ENCODE peak calls at places on chromosome 12, in nine cellular contexts. D is endothelial cell; S is activated CD4-positive, alpha-beta T cell treated with anti-CD3 and anti-CD28 coated beads for 1 hour; R is neural crest cell; T is GM10248; L is Calu3; X is SHP77; Y is NCI-H1105 treated with DMSO at 0.1 percent for 48 hours; O is NB4. Z is an unnamed sample.

GRCh38 chr12:13465641-13466040 is 269.1 kb downstream of the EMP1 start:
- DNase-seq in S (no peak), L (no peak), T (no peak), D (no peak), R (no peak), X (no peak), O (peak; percentile 31), Y (no peak), Z (no peak)

GRCh38 chr12:88251798-88252197 is 109.7 kb downstream of the TMTC3 start:
- DNase-seq in S (no peak), R (no peak), X (no peak), O (no peak), L (no peak), Y (no peak), D (no peak), T (no peak), Z (no peak)

GRCh38 chr12:92185052-92185451 is 39.4 kb upstream of the BTG1 start:
- DNase-seq in L (no peak), R (no peak), T (no peak), X (no peak), D (no peak), Y (no peak), O (peak; percentile 19), S (no peak), Z (no peak)

GRCh38 chr12:44581642-44582242 is 294.4 kb downstream of the NELL2 start:
- DNase-seq in O (no peak), D (no peak), X (no peak), L (no peak), T (no peak), Y (no peak), S (no peak), R (no peak), Z (no peak)

GRCh38 chr12:56718636-56719035 is 6.5 kb downstream of the NACA start:
- DNase-seq in D (no peak), S (no peak), L (no peak), R (no peak), Y (no peak), X (no peak), T (no peak), O (no peak), Z (no peak)

GRCh38 chr12:50187084-50187900 is 20.1 kb upstream of the CERS5 start:
- DNase-seq in Y (no peak), T (peak; percentile 52), S (no peak), O (no peak), D (no peak), X (no peak), R (no peak), L (no peak), Z (no peak)

GRCh38 chr12:119262388-119262787 is 72.1 kb upstream of the CCDC60 start:
- DNase-seq in Y (no peak), D (no peak), T (no peak), L (no peak), O (no peak), S (no peak), X (no peak), R (no peak), Z (no peak)

GRCh38 chr12:77645966-77646598 is 184.6 kb upstream of the NAV3 start:
- DNase-seq in D (peak; percentile 15), X (no peak), Y (no peak), O (peak; percentile 28), R (no peak), S (no peak), T (no peak), L (no peak), Z (no peak)

GRCh38 chr12:56071648-56072047 is 8.3 kb upstream of the ERBB3 start:
- DNase-seq in L (no peak), O (no peak), D (no peak), X (no peak), S (no peak), Y (no peak), R (no peak), T (no peak), Z (no peak)

GRCh38 chr12:93453633-93454032 is 11.9 kb upstream of the UBE2N start:
- DNase-seq in T (no peak), D (no peak), X (no peak), R (no peak), L (no peak), S (no peak), O (no peak), Y (no peak), Z (no peak)

GRCh38 chr12:69874606-69875005 is 49.6 kb downstream of the MYRFL start:
- DNase-seq in Y (no peak), O (no peak), R (no peak), T (no peak), S (no peak), L (no peak), D (no peak), X (no peak), Z (no peak)

GRCh38 chr12:117907108-117907689 is 61.6 kb downstream of the KSR2 start:
- DNase-seq in O (no peak), S (no peak), R (no peak), T (no peak), X (no peak), Y (peak; percentile 35), L (no peak), D (no peak), Z (peak; percentile 31)

GRCh38 chr12:113162102-113163029 is 12.8 kb downstream of the CFAP73 start:
- DNase-seq in Y (no peak), O (no peak), D (no peak), X (no peak), S (no peak), T (no peak), L (no peak), R (no peak), Z (no peak)

GRCh38 chr12:113204806-113205205 is 16.5 kb upstream of the TPCN1 start:
- DNase-seq in D (no peak), R (no peak), T (no peak), O (peak; percentile 72), L (no peak), X (no peak), S (no peak), Y (no peak), Z (no peak)

GRCh38 chr12:89984846-89985245 is 276.2 kb upstream of the ATP2B1 start:
- DNase-seq in L (no peak), D (no peak), R (no peak), Y (no peak), O (no peak), X (no peak), S (no peak), T (no peak), Z (no peak)

GRCh38 chr12:116533343-116534248 is 25.6 kb upstream of the MAP1LC3B2 start:
- DNase-seq in D (peak; percentile 77), R (peak; percentile 85), T (peak; percentile 91), L (peak; percentile 77), X (peak; percentile 88), S (peak; percentile 59), O (peak; percentile 86), Y (peak; percentile 82), Z (peak; percentile 88)

GRCh38 chr12:30582943-30583342 is 112.7 kb downstream of the IPO8 start:
- DNase-seq in D (no peak), T (no peak), X (no peak), O (no peak), Y (no peak), S (no peak), R (no peak), L (no peak), Z (no peak)

GRCh38 chr12:4899361-4899760 is 10.3 kb upstream of the KCNA1 start:
- DNase-seq in O (no peak), Y (peak; percentile 53), X (no peak), D (no peak), S (no peak), L (no peak), R (no peak), T (peak; percentile 20), Z (no peak)

GRCh38 chr12:95653761-95654546 is 102.7 kb upstream of the USP44 start:
- DNase-seq in R (no peak), Y (no peak), L (peak; percentile 51), X (no peak), O (peak; percentile 18), D (no peak), S (no peak), T (no peak), Z (no peak)

GRCh38 chr12:28543021-28543890 is 353.0 kb downstream of the CCDC91 start:
- DNase-seq in Y (no peak), X (no peak), L (no peak), R (no peak), D (no peak), S (no peak), T (no peak), O (no peak), Z (no peak)

GRCh38 chr12:65470261-65470660 is 191.8 kb downstream of the MSRB3 start:
- DNase-seq in X (no peak), T (no peak), D (no peak), Y (no peak), L (no peak), R (no peak), S (no peak), O (no peak), Z (no peak)

GRCh38 chr12:117034249-117034648 is 65.0 kb downstream of the TESC start:
- DNase-seq in X (no peak), S (no peak), D (no peak), Y (peak; percentile 35), L (no peak), T (no peak), R (no peak), O (no peak), Z (no peak)

GRCh38 chr12:107369679-107370078 is 276.3 kb upstream of the CRY1 start:
- DNase-seq in Y (no peak), R (no peak), S (no peak), D (no peak), X (no peak), T (no peak), O (no peak), L (no peak), Z (no peak)

GRCh38 chr12:89703768-89704167 is 4.9 kb downstream of the ATP2B1 start:
- DNase-seq in D (no peak), S (no peak), X (no peak), O (no peak), Y (no peak), L (no peak), R (no peak), T (no peak), Z (no peak)

GRCh38 chr12:121578230-121579189 is 2.3 kb downstream of the KDM2B start:
- DNase-seq in R (peak; percentile 20), Y (no peak), T (peak; percentile 44), O (peak; percentile 62), S (no peak), L (no peak), X (no peak), D (peak; percentile 46), Z (peak; percentile 46)

GRCh38 chr12:103244596-103244995 is 251.2 kb downstream of the C12orf42 start:
- DNase-seq in D (no peak), X (no peak), T (no peak), O (no peak), L (no peak), Y (no peak), R (no peak), S (no peak), Z (no peak)

GRCh38 chr12:112473056-112473455 is 54.3 kb downstream of the PTPN11 start:
- DNase-seq in L (peak; percentile 7), S (no peak), Y (no peak), R (no peak), X (no peak), T (no peak), O (peak; percentile 48), D (no peak), Z (no peak)

GRCh38 chr12:77947746-77948145 is 117.1 kb downstream of the NAV3 start:
- DNase-seq in T (no peak), S (no peak), O (no peak), R (no peak), Y (no peak), X (no peak), D (no peak), L (no peak), Z (no peak)

GRCh38 chr12:49200882-49201594 is 12.2 kb upstream of the TUBA1A start:
- DNase-seq in X (peak; percentile 62), S (no peak), Y (peak; percentile 87), D (no peak), L (no peak), O (peak; percentile 78), R (no peak), T (peak; percentile 58), Z (peak; percentile 56)

GRCh38 chr12:119178544-119179334 is at the start of gene HSPB8:
- DNase-seq in X (peak; percentile 87), O (no peak), S (no peak), L (peak; percentile 65), T (no peak), Y (peak; percentile 55), D (peak; percentile 38), R (peak; percentile 30), Z (peak; percentile 40)

GRCh38 chr12:110846615-110847566 is at the start of gene CCDC63:
- DNase-seq in R (peak; percentile 65), X (no peak), L (peak; percentile 82), T (peak; percentile 63), S (peak; percentile 10), D (peak; percentile 76), O (peak; percentile 86), Y (no peak), Z (no peak)